ENCODE peak calls at places on chromosomes 2 and 18, in four cellular contexts. J is K562, V is psoas muscle, M is adrenal gland. D is an unnamed sample. For H3K36me3 and H3K4me1, the result is how much of the 10 kb centered on the place peaks cover.

GRCh38 chr2:177338177-177338721 is 54.3 kb upstream of the AGPS start:
- DNase-seq in V (no peak), J (no peak), M (no peak), D (no peak)

GRCh38 chr18:59273936-59274928 is 978 bp upstream of the RAX start:
- DNase-seq in M (no peak), V (no peak), J (no peak), D (no peak)

GRCh38 chr2:240707046-240707756 is 15.5 kb downstream of the AQP12A start:
- DNase-seq in J (no peak), M (no peak), V (peak), D (no peak)

GRCh38 chr2:168999668-169000213 is 31.4 kb downstream of the ABCB11 start:
- DNase-seq in V (no peak), M (no peak), J (no peak), D (no peak)

GRCh38 chr2:102753563-102754159 is 8.2 kb upstream of the TMEM182 start:
- DNase-seq in V (no peak), J (peak), M (peak), D (no peak)

GRCh38 chr18:33928226-33928625 is 296.5 kb downstream of the NOL4 start:
- DNase-seq in J (no peak), V (no peak), M (no peak), D (no peak)

GRCh38 chr18:79876497-79876896 is 75.0 kb downstream of the SLC66A2 start:
- DNase-seq in M (no peak), J (no peak), V (peak), D (no peak)

GRCh38 chr2:23486676-23487075 is 101.7 kb downstream of the KLHL29 start:
- DNase-seq in M (peak), V (peak), J (no peak), D (no peak)

GRCh38 chr2:15749460-15750432 is 158.1 kb downstream of the DDX1 start:
- DNase-seq in M (peak), J (no peak), V (no peak), D (no peak)

GRCh38 chr18:3103576-3103975 is 90.6 kb upstream of the LPIN2 start:
- DNase-seq in V (no peak), M (no peak), J (no peak), D (no peak)

GRCh38 chr18:34999734-35000397 is 41.3 kb upstream of the MAPRE2 start:
- DNase-seq in V (no peak), J (no peak), M (no peak), D (no peak)

GRCh38 chr2:58032016-58032750 is 14.4 kb upstream of the VRK2 start:
- DNase-seq in V (no peak), M (no peak), J (no peak), D (no peak)

GRCh38 chr2:162317910-162318279 is 589 bp downstream of the IFIH1 start:
- DNase-seq in V (no peak), M (peak), J (peak), D (peak)

GRCh38 chr2:121309801-121310200 is 24.8 kb upstream of the TFCP2L1 start:
- DNase-seq in J (no peak), M (peak), V (no peak), D (no peak)

GRCh38 chr2:144048631-144049060 is 471.3 kb downstream of the ZEB2 start:
- DNase-seq in V (no peak), J (peak), M (no peak), D (no peak)

GRCh38 chr2:75752828-75753227 is 42.1 kb upstream of the GCFC2 start:
- DNase-seq in M (no peak), J (no peak), V (no peak), D (no peak)

GRCh38 chr2:133673570-133673969 is 105.3 kb upstream of the NCKAP5 start:
- DNase-seq in V (no peak), J (no peak), M (no peak), D (no peak)

GRCh38 chr18:50879302-50880107 is 587 bp downstream of the ME2 start:
- DNase-seq in V (no peak), M (peak), J (no peak), D (no peak)

GRCh38 chr2:60105868-60106267 is 447.6 kb downstream of the BCL11A start:
- DNase-seq in M (no peak), V (no peak), J (no peak), D (no peak)

GRCh38 chr2:147076634-147077033 is 768.2 kb upstream of the ACVR2A start:
- DNase-seq in J (no peak), V (no peak), M (no peak), D (no peak)

GRCh38 chr2:152585830-152586484 is 131.3 kb downstream of the PRPF40A start:
- DNase-seq in V (no peak), J (no peak), M (peak), D (no peak)

GRCh38 chr2:216426938-216427337 is 14.7 kb downstream of the SMARCAL1 start:
- DNase-seq in M (no peak), J (no peak), V (no peak), D (no peak)
- H3K36me3 ChIP-seq in M (under half), J (half or more), V (under half), D (under half)

GRCh38 chr2:227479865-227480475 is 8.0 kb downstream of the AGFG1 start:
- DNase-seq in M (no peak), J (peak), V (no peak), D (no peak)
- TF ChIP-seq CTCF in M (peak), J (peak), V (peak), D (no peak)

GRCh38 chr2:206378835-206379234 is 64.5 kb upstream of the ADAM23 start:
- DNase-seq in V (no peak), J (no peak), M (no peak), D (no peak)
- H3K4me1 ChIP-seq in V (under half), J (under half), M (under half), D (under half)

DNA sequence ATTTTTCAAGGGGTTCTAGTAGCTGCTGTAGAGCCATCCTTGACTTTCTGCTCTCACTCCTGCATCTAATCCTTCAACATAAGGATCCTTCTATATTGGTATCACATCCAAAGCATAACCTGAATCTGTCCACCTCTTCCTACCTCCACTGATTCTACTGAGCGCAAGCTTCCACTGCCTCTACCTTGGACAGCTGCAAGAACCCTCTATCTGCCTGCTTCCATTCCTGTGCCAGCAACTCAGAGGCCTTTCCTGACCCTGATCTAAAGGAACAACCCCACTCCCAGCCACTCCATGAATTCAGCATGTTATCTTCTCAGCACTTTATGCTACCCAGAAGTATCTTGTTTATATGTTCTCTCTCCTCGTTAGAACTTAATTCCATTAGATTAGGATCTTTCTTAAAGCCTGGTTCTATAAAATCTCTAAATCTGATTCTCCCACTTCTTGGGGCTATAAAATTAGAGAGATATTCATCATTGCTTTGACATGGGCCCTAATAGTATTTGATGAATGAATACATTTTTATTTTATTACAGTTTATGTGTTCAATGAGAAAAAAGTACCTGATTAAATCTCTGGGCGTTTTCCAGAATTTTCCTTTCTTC is 6.9 kb downstream of the STAT1 start:
- DNase-seq in J (no peak), V (no peak), M (no peak), D (no peak)
- H3K36me3 ChIP-seq in J (half or more), V (under half), M (under half), D (under half)

DNA sequence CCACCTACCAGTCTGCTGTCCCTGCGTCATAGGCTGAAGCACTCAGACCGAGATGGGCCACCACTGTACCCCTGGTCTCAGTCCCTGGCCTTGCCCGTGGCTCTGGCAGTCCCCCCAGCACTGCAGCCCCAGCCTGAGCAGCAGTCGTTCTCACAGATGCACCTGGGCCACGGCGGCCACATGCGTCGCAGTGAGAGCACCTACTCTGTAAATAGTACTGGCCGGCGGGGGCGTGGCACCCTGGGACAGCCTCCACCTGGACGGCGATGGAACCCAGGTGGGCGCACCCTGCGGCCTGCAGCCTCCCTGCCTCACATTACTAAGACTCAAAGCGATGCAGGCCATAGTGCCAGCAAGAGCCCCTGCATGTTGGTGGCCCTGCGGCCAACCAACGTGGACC is 198.8 kb downstream of the NAPG start:
- DNase-seq in M (no peak), V (no peak), J (no peak), D (no peak)
- TF ChIP-seq CTCF in M (no peak), V (no peak), J (no peak), D (no peak)

D was measured in mucosa of descending colon.